ENCODE peak calls at places on chromosomes 7 and 10, in five cellular contexts. One of them, this sample, is unnamed.

GRCh38 chr7:135933509-135934188 is 43.5 kb downstream of the MTPN start:
- DNase-seq in AG08395: no peak
- DNase-seq in NB4: peak
- DNase-seq in endothelial cell of umbilical vein: no peak
- DNase-seq in nephron progenitor cell: no peak
- DNase-seq in this sample: no peak

GRCh38 chr10:26612151-26612915 is 85.2 kb upstream of the PDSS1 start:
- DNase-seq in nephron progenitor cell: no peak
- DNase-seq in AG08395: no peak
- DNase-seq in endothelial cell of umbilical vein: no peak
- DNase-seq in NB4: no peak
- DNase-seq in this sample: no peak

GRCh38 chr10:122725768-122726167 is 26.1 kb upstream of the C10orf120 start:
- DNase-seq in nephron progenitor cell: no peak
- DNase-seq in AG08395: no peak
- DNase-seq in endothelial cell of umbilical vein: no peak
- DNase-seq in NB4: no peak
- DNase-seq in this sample: no peak

GRCh38 chr7:123122951-123123350 is 76.8 kb downstream of the SLC13A1 start:
- DNase-seq in endothelial cell of umbilical vein: no peak
- DNase-seq in AG08395: no peak
- DNase-seq in nephron progenitor cell: no peak
- DNase-seq in NB4: no peak
- DNase-seq in this sample: no peak

GRCh38 chr7:47418910-47419309 is 163.0 kb downstream of the TNS3 start:
- DNase-seq in nephron progenitor cell: no peak
- DNase-seq in endothelial cell of umbilical vein: no peak
- DNase-seq in NB4: no peak
- DNase-seq in AG08395: peak
- DNase-seq in this sample: no peak

GRCh38 chr7:42186181-42186580 is 50.8 kb downstream of the GLI3 start:
- DNase-seq in nephron progenitor cell: peak
- DNase-seq in endothelial cell of umbilical vein: no peak
- DNase-seq in NB4: peak
- DNase-seq in AG08395: no peak
- DNase-seq in this sample: no peak

GRCh38 chr10:78991187-78991586 is 77.6 kb upstream of the ZMIZ1 start:
- DNase-seq in NB4: peak
- DNase-seq in AG08395: no peak
- DNase-seq in endothelial cell of umbilical vein: no peak
- DNase-seq in nephron progenitor cell: no peak
- DNase-seq in this sample: no peak

GRCh38 chr7:2299131-2299829 is 15.0 kb downstream of the SNX8 start:
- DNase-seq in endothelial cell of umbilical vein: peak
- DNase-seq in AG08395: peak
- DNase-seq in nephron progenitor cell: no peak
- DNase-seq in NB4: no peak
- DNase-seq in this sample: no peak

GRCh38 chr7:45435846-45436245 is 138.3 kb upstream of the ADCY1 start:
- DNase-seq in endothelial cell of umbilical vein: no peak
- DNase-seq in AG08395: peak
- DNase-seq in nephron progenitor cell: no peak
- DNase-seq in NB4: peak
- DNase-seq in this sample: no peak

GRCh38 chr10:112698774-112699173 is 251.3 kb upstream of the TCF7L2 start:
- DNase-seq in AG08395: no peak
- DNase-seq in NB4: no peak
- DNase-seq in nephron progenitor cell: no peak
- DNase-seq in endothelial cell of umbilical vein: no peak
- DNase-seq in this sample: no peak

GRCh38 chr7:41304995-41305394 is 397.9 kb downstream of the INHBA start:
- DNase-seq in endothelial cell of umbilical vein: no peak
- DNase-seq in AG08395: no peak
- DNase-seq in nephron progenitor cell: no peak
- DNase-seq in NB4: no peak
- DNase-seq in this sample: no peak

GRCh38 chr7:19016140-19016539 is 101.3 kb downstream of the TWIST1 start:
- DNase-seq in NB4: no peak
- DNase-seq in nephron progenitor cell: no peak
- DNase-seq in AG08395: peak
- DNase-seq in endothelial cell of umbilical vein: peak
- DNase-seq in this sample: no peak

GRCh38 chr7:153472516-153472915 is 579.7 kb upstream of the DPP6 start:
- DNase-seq in endothelial cell of umbilical vein: no peak
- DNase-seq in AG08395: no peak
- DNase-seq in NB4: no peak
- DNase-seq in nephron progenitor cell: no peak
- DNase-seq in this sample: no peak

GRCh38 chr7:155512246-155512887 is 34.0 kb downstream of the CNPY1 start:
- DNase-seq in NB4: no peak
- DNase-seq in AG08395: no peak
- DNase-seq in endothelial cell of umbilical vein: no peak
- DNase-seq in nephron progenitor cell: no peak
- DNase-seq in this sample: no peak

GRCh38 chr10:117830832-117831231 is 215.9 kb downstream of the RAB11FIP2 start:
- DNase-seq in nephron progenitor cell: no peak
- DNase-seq in NB4: no peak
- DNase-seq in AG08395: no peak
- DNase-seq in endothelial cell of umbilical vein: no peak
- DNase-seq in this sample: no peak

GRCh38 chr10:110311357-110311949 is 6.7 kb upstream of the SMNDC1 start:
- DNase-seq in AG08395: peak
- DNase-seq in nephron progenitor cell: peak
- DNase-seq in endothelial cell of umbilical vein: peak
- DNase-seq in NB4: peak
- DNase-seq in this sample: no peak

GRCh38 chr7:116354546-116355422 is 144.4 kb downstream of the TES start:
- DNase-seq in AG08395: peak
- DNase-seq in NB4: no peak
- DNase-seq in nephron progenitor cell: peak
- DNase-seq in endothelial cell of umbilical vein: peak
- DNase-seq in this sample: no peak

GRCh38 chr10:87635498-87636312 is 24.0 kb upstream of the PAPSS2 start:
- DNase-seq in nephron progenitor cell: no peak
- DNase-seq in endothelial cell of umbilical vein: peak
- DNase-seq in NB4: peak
- DNase-seq in AG08395: peak
- DNase-seq in this sample: no peak

GRCh38 chr10:102408081-102408727 is 10.4 kb downstream of the PSD start:
- DNase-seq in NB4: no peak
- DNase-seq in endothelial cell of umbilical vein: no peak
- DNase-seq in AG08395: no peak
- DNase-seq in nephron progenitor cell: no peak
- DNase-seq in this sample: no peak

GRCh38 chr7:159218216-159219006 is 73.7 kb upstream of the VIPR2 start:
- DNase-seq in nephron progenitor cell: no peak
- DNase-seq in NB4: no peak
- DNase-seq in AG08395: no peak
- DNase-seq in endothelial cell of umbilical vein: no peak
- DNase-seq in this sample: no peak

GRCh38 chr10:93897070-93897797 is 3.5 kb downstream of the SLC35G1 start:
- DNase-seq in AG08395: no peak
- DNase-seq in endothelial cell of umbilical vein: no peak
- DNase-seq in NB4: no peak
- DNase-seq in nephron progenitor cell: no peak
- DNase-seq in this sample: no peak

GRCh38 chr7:33186187-33186586 is 56.8 kb downstream of the BBS9 start:
- DNase-seq in nephron progenitor cell: no peak
- DNase-seq in AG08395: peak
- DNase-seq in NB4: no peak
- DNase-seq in endothelial cell of umbilical vein: no peak
- DNase-seq in this sample: no peak

GRCh38 chr10:13095094-13095493 is 4.9 kb upstream of the OPTN start:
- DNase-seq in nephron progenitor cell: no peak
- DNase-seq in NB4: no peak
- DNase-seq in AG08395: no peak
- DNase-seq in endothelial cell of umbilical vein: no peak
- DNase-seq in this sample: no peak

GRCh38 chr7:23043441-23043840 is 29.5 kb upstream of the HYCC1 start:
- DNase-seq in AG08395: no peak
- DNase-seq in nephron progenitor cell: no peak
- DNase-seq in NB4: peak
- DNase-seq in endothelial cell of umbilical vein: no peak
- DNase-seq in this sample: no peak

GRCh38 chr10:84590794-84591193 is 262.4 kb downstream of the CCSER2 start:
- DNase-seq in endothelial cell of umbilical vein: no peak
- DNase-seq in AG08395: no peak
- DNase-seq in nephron progenitor cell: no peak
- DNase-seq in NB4: no peak
- DNase-seq in this sample: no peak